ENCODE peak calls at places on chromosomes 6 and 20, in five cellular contexts. One of them, this sample, is unnamed.

GRCh38 chr20:50376179-50376887 is 133.8 kb upstream of the PTPN1 start:
- ATAC-seq in heart right ventricle: no peak
- ATAC-seq in naive B cell: no peak
- ATAC-seq in A549: peak
- ATAC-seq in IMR-90: no peak
- ATAC-seq in this sample: peak

GRCh38 chr6:35391240-35391968 is 49.0 kb downstream of the PPARD start:
- ATAC-seq in naive B cell: no peak
- ATAC-seq in heart right ventricle: no peak
- ATAC-seq in A549: peak
- ATAC-seq in IMR-90: peak
- ATAC-seq in this sample: no peak

GRCh38 chr6:85464260-85464644 is 14.4 kb downstream of the NT5E start:
- ATAC-seq in IMR-90: peak
- ATAC-seq in naive B cell: no peak
- ATAC-seq in heart right ventricle: no peak
- ATAC-seq in A549: peak
- ATAC-seq in this sample: no peak

GRCh38 chr20:51487076-51487475 is 55.4 kb downstream of the NFATC2 start:
- ATAC-seq in IMR-90: no peak
- ATAC-seq in naive B cell: no peak
- ATAC-seq in heart right ventricle: no peak
- ATAC-seq in A549: no peak
- ATAC-seq in this sample: no peak

GRCh38 chr6:113371106-113371505 is 486.0 kb upstream of the MARCKS start:
- ATAC-seq in A549: no peak
- ATAC-seq in naive B cell: no peak
- ATAC-seq in heart right ventricle: no peak
- ATAC-seq in IMR-90: no peak
- ATAC-seq in this sample: no peak

GRCh38 chr6:30107756-30108155 is 5.1 kb downstream of the TRIM31 start:
- ATAC-seq in heart right ventricle: no peak
- ATAC-seq in naive B cell: no peak
- ATAC-seq in IMR-90: no peak
- ATAC-seq in A549: no peak
- ATAC-seq in this sample: no peak

GRCh38 chr20:38890497-38890818 is 35.8 kb upstream of the FAM83D start:
- ATAC-seq in A549: no peak
- ATAC-seq in IMR-90: no peak
- ATAC-seq in naive B cell: no peak
- ATAC-seq in heart right ventricle: no peak
- ATAC-seq in this sample: no peak

GRCh38 chr6:17098538-17098937 is 3.3 kb upstream of the STMND1 start:
- ATAC-seq in A549: peak
- ATAC-seq in IMR-90: peak
- ATAC-seq in naive B cell: no peak
- ATAC-seq in heart right ventricle: no peak
- ATAC-seq in this sample: no peak

GRCh38 chr6:22041797-22042489 is 254.9 kb downstream of the PRL start:
- ATAC-seq in A549: no peak
- ATAC-seq in heart right ventricle: no peak
- ATAC-seq in naive B cell: no peak
- ATAC-seq in IMR-90: peak
- ATAC-seq in this sample: no peak

GRCh38 chr6:24960991-24961475 is 25.3 kb upstream of the RIPOR2 start:
- ATAC-seq in naive B cell: peak
- ATAC-seq in IMR-90: no peak
- ATAC-seq in A549: no peak
- ATAC-seq in heart right ventricle: no peak
- ATAC-seq in this sample: no peak

GRCh38 chr6:134080171-134080795 is 27.9 kb upstream of the SLC2A12 start:
- ATAC-seq in naive B cell: peak
- ATAC-seq in heart right ventricle: no peak
- ATAC-seq in IMR-90: no peak
- ATAC-seq in A549: no peak
- ATAC-seq in this sample: peak

GRCh38 chr6:56708810-56709597 is 66.3 kb upstream of the DST start:
- ATAC-seq in IMR-90: peak
- ATAC-seq in heart right ventricle: peak
- ATAC-seq in naive B cell: no peak
- ATAC-seq in A549: peak
- ATAC-seq in this sample: no peak

GRCh38 chr6:130575557-130575956 is 209.7 kb downstream of the TMEM200A start:
- ATAC-seq in IMR-90: no peak
- ATAC-seq in naive B cell: no peak
- ATAC-seq in heart right ventricle: no peak
- ATAC-seq in A549: no peak
- ATAC-seq in this sample: no peak

GRCh38 chr6:13687917-13688351 is 23.7 kb downstream of the RANBP9 start:
- ATAC-seq in A549: no peak
- ATAC-seq in naive B cell: no peak
- ATAC-seq in heart right ventricle: no peak
- ATAC-seq in IMR-90: no peak
- ATAC-seq in this sample: no peak

This sample was measured in stimulated activated memory B cell treated with anti-CD40 and anti-IgM and Interleukin-4, amounts not matched to agents 10 μg/mL and 1 μg/mL and 100 μg/mL, for 72 hours.